ENCODE peak calls at places on chromosomes 5 and 9, in five cellular contexts. X is LoVo, Z is mammary epithelial cell, V is activated gamma-delta T cell treated with Interleukin-2 at 50 U/mL for 16 hours, R is EH. L is an unnamed sample.

GRCh38 chr9:77177894-77178794 is 810 bp downstream of the VPS13A start:
- DNase-seq in X (peak; percentile 45), Z (peak; percentile 40), V (peak; percentile 32), R (peak; percentile 52), L (peak; percentile 32)

GRCh38 chr9:107239474-107239873 is 43.6 kb upstream of the RAD23B start:
- DNase-seq in X (no peak), Z (peak; percentile 58), V (no peak), R (peak; percentile 57), L (peak; percentile 67)

GRCh38 chr5:95669985-95670384 is 12.8 kb downstream of the SPATA9 start:
- DNase-seq in X (no peak), Z (no peak), V (no peak), R (no peak), L (no peak)

GRCh38 chr5:135317286-135317685 is 81.7 kb downstream of the MACROH2A1 start:
- DNase-seq in X (no peak), Z (no peak), V (no peak), R (no peak), L (no peak)

GRCh38 chr9:124450241-124450924 is at the start of gene ADGRD2:
- DNase-seq in X (no peak), Z (no peak), V (no peak), R (peak; percentile 43), L (no peak)

GRCh38 chr5:62124266-62124665 is 181.7 kb upstream of the KIF2A start:
- DNase-seq in X (no peak), Z (no peak), V (no peak), R (no peak), L (no peak)

GRCh38 chr9:131049829-131050715 is 41.1 kb downstream of the LAMC3 start:
- DNase-seq in X (no peak), Z (no peak), V (no peak), R (peak; percentile 18), L (peak; percentile 10)

GRCh38 chr5:1936413-1936812 is 53.7 kb upstream of the IRX4 start:
- DNase-seq in X (peak; percentile 58), Z (peak; percentile 97), V (no peak), R (no peak), L (no peak)

GRCh38 chr5:157143127-157143959 is 678 bp upstream of the MED7 start:
- DNase-seq in X (no peak), Z (no peak), V (peak; percentile 49), R (peak; percentile 21), L (peak; percentile 48)